ENCODE peak calls at places on chromosomes 11 and 22, in four cellular contexts. W is HCT116, V is cardiac muscle cell, C is heart right ventricle. S is an unnamed sample. For H3K4me1, the result is how much of the 10 kb centered on the place peaks cover.

GRCh38 chr11:117427356-117427874 is 99.8 kb downstream of the CEP164 start:
- DNase-seq in W (no peak), V (no peak), C (no peak), S (no peak)

GRCh38 chr22:25508161-25508560 is 56.3 kb upstream of the GRK3 start:
- DNase-seq in W (no peak), V (no peak), C (no peak), S (no peak)

GRCh38 chr11:1488575-1489180 is 2.1 kb upstream of the MOB2 start:
- DNase-seq in W (no peak), V (no peak), C (no peak), S (no peak)

GRCh38 chr11:62611705-62612365 is 740 bp downstream of the EML3 start:
- DNase-seq in W (no peak), V (no peak), C (peak), S (peak)

GRCh38 chr11:131696584-131697120 is 326.2 kb downstream of the NTM start:
- DNase-seq in W (no peak), V (no peak), C (no peak), S (no peak)

GRCh38 chr11:86473991-86474833 is 99.5 kb downstream of the CCDC81 start:
- DNase-seq in W (no peak), V (no peak), C (peak), S (peak)

GRCh38 chr11:64851831-64852337 is 7.4 kb upstream of the CDC42BPG start:
- DNase-seq in W (no peak), V (no peak), C (no peak), S (no peak)

GRCh38 chr22:24834845-24835570 is 29.0 kb downstream of the SGSM1 start:
- DNase-seq in W (peak), V (no peak), C (no peak), S (no peak)

GRCh38 chr11:62130498-62131464 is 7.0 kb downstream of the INCENP start:
- DNase-seq in W (no peak), V (no peak), C (no peak), S (no peak)

GRCh38 chr11:73939096-73939495 is 11.7 kb upstream of the DNAJB13 start:
- DNase-seq in W (no peak), V (no peak), C (no peak), S (no peak)

GRCh38 chr11:65920035-65920802 is 993 bp downstream of the DRAP1 start:
- DNase-seq in W (no peak), V (no peak), C (peak), S (no peak)

GRCh38 chr11:66782726-66783125 is 53.7 kb upstream of the SPTBN2 start:
- DNase-seq in W (no peak), V (no peak), C (no peak), S (no peak)

GRCh38 chr22:27581688-27582087 is 219.9 kb downstream of the MN1 start:
- DNase-seq in W (no peak), V (no peak), C (peak), S (peak)

GRCh38 chr11:133945087-133945974 is 11.4 kb downstream of the IGSF9B start:
- DNase-seq in W (no peak), V (no peak), C (peak), S (peak)

GRCh38 chr11:70095541-70096252 is 17.6 kb downstream of the ANO1 start:
- DNase-seq in W (no peak), V (no peak), C (no peak), S (no peak)

GRCh38 chr11:69540118-69541000 is 58.9 kb downstream of the LINC01488 start:
- DNase-seq in W (no peak), V (peak), C (peak), S (peak)

GRCh38 chr11:128182844-128183243 is 404.5 kb downstream of the ETS1 start:
- DNase-seq in W (no peak), V (no peak), C (no peak), S (no peak)

GRCh38 chr22:31295831-31296230 is 3.5 kb upstream of the PIK3IP1 start:
- DNase-seq in W (no peak), V (no peak), C (no peak), S (no peak)

GRCh38 chr11:59668188-59668949 is 468 bp downstream of the PATL1 start:
- DNase-seq in W (no peak), V (peak), C (peak), S (peak)

GRCh38 chr11:83220279-83220678 is 26.8 kb downstream of the ANKRD42 start:
- DNase-seq in W (no peak), V (no peak), C (no peak), S (no peak)

GRCh38 chr11:120326845-120327281 is 1.8 kb downstream of the TLCD5 start:
- DNase-seq in W (no peak), V (no peak), C (no peak), S (no peak)

GRCh38 chr11:120197977-120198376 is 12.9 kb upstream of the OAF start:
- DNase-seq in W (no peak), V (no peak), C (no peak), S (no peak)

GRCh38 chr11:114068327-114068726 is 8.8 kb downstream of the ZBTB16 start:
- DNase-seq in W (no peak), V (no peak), C (no peak), S (no peak)

GRCh38 chr11:114063829-114064201 is 4.3 kb downstream of the ZBTB16 start:
- DNase-seq in W (no peak), V (no peak), C (no peak), S (no peak)

GRCh38 chr11:114065094-114065493 is 5.6 kb downstream of the ZBTB16 start:
- DNase-seq in W (no peak), V (no peak), C (no peak), S (no peak)

GRCh38 chr11:114064216-114064615 is 4.7 kb downstream of the ZBTB16 start:
- DNase-seq in W (no peak), V (no peak), C (no peak), S (peak)

GRCh38 chr11:114066046-114066648 is 6.6 kb downstream of the ZBTB16 start:
- DNase-seq in W (no peak), V (no peak), C (no peak), S (peak)
- H3K4me1 ChIP-seq in W (under half), V (under half), C (half or more), S (half or more)

GRCh38 chr11:76766521-76766920 is 16.6 kb upstream of the TSKU start:
- DNase-seq in W (no peak), V (no peak), C (no peak), S (no peak)
- H3K4me1 ChIP-seq in W (under half), V (under half), C (half or more), S (under half)

DNA sequence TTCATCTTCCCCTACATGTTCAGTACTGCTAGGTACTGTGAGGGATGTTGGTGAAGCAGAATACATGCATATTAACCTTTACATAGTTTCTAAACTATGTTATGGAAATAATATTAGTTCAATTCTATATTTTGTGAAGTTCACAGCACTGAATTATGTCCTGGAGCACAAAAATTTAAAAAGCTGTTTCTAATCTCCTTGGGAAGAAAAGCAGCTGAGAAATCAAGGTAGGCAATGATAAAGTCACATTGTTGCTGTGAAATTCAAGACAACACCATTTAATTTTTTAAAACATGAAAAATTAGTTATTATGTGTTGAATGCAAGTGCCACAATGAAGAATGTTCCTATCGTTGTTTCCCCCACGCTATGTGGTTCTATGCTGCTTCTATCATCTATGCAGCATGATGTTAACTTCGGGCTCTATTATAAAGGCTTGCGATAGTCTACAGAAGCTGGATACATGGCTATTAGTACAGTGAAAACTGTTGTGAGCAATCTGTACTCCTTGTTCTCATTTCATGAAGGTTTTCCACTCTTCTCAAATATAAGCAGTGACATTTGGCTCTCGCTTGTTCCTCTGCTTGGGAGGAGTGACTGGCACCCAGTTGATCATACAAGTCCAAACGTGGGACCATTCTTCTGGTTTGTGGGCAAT is 164.3 kb downstream of the AASDHPPT start:
- DNase-seq in W (no peak), V (no peak), C (no peak), S (no peak)
- H3K4me1 ChIP-seq in W (under half), V (under half), C (under half), S (under half)

DNA sequence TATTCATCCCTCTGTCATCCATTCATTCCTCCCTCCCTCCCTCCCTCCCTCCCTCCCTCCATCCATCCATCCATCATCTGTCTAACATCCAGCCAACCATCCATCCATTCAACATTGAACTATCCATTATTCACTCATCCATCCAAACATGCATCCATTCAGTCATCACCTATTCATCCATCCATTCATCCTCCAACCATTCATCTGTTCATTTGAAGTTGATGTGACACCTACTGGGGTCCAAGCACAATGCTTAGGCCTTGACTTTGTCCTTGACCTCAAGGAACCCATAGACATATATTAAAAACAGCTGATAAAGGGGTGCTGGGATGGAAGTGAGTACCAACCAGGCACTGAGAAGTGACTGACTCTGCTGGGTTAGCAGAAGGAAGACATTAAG is 26.6 kb downstream of the BCR start:
- DNase-seq in W (no peak), V (no peak), C (no peak), S (no peak)
- H3K4me1 ChIP-seq in W (under half), V (under half), C (under half), S (under half)

GRCh38 chr11:63709336-63709735 is 28.0 kb downstream of the RTN3 start:
- DNase-seq in W (no peak), V (no peak), C (no peak), S (no peak)

GRCh38 chr11:63711838-63712237 is 30.5 kb downstream of the RTN3 start:
- DNase-seq in W (no peak), V (no peak), C (no peak), S (no peak)

GRCh38 chr11:63713776-63714175 is 32.5 kb downstream of the RTN3 start:
- DNase-seq in W (no peak), V (no peak), C (no peak), S (no peak)

GRCh38 chr11:63708764-63709163 is 27.5 kb downstream of the RTN3 start:
- DNase-seq in W (no peak), V (no peak), C (no peak), S (no peak)

DNA sequence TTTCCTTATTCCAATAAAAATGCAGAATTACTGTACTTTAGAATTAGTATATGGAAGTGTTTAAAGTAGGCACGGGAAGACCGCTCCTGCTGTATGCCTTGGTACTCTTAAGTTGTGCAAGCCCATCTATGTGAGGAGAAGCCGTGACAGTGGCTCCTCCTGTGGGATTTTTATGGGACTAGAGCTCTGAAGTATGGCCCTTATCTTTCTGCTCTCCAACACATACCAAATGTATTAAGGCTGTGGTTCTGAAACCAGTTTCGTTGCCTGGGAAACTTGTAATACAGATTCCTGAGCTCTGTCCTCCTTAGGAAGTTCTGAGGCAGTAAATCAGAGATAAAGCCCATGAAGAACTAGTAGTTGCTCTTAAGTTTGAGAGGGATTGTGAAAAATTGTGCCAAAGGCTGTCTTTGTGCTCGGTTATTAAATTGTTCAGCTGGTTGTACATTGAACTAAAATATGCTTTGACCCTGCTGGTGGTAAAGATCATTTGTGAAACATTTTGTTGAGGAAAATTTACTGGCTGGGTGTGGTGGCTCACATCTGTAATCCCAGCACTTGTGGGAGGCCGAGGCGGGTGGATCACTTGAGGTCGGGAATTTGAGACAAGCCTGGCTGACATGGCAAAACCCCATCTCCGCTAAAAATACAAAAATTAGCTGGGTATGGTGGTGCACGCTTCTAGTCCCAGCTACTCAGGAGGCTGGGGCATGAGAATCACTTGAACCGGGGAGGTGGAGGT is 29.3 kb downstream of the RTN3 start:
- DNase-seq in W (no peak), V (peak), C (no peak), S (no peak)
- H3K4me1 ChIP-seq in W (under half), V (under half), C (under half), S (under half)

GRCh38 chr22:38259370-38259769 is 13.4 kb downstream of the TMEM184B start:
- DNase-seq in W (no peak), V (no peak), C (no peak), S (no peak)
- H3K4me1 ChIP-seq in W (under half), V (under half), C (half or more), S (half or more)

DNA sequence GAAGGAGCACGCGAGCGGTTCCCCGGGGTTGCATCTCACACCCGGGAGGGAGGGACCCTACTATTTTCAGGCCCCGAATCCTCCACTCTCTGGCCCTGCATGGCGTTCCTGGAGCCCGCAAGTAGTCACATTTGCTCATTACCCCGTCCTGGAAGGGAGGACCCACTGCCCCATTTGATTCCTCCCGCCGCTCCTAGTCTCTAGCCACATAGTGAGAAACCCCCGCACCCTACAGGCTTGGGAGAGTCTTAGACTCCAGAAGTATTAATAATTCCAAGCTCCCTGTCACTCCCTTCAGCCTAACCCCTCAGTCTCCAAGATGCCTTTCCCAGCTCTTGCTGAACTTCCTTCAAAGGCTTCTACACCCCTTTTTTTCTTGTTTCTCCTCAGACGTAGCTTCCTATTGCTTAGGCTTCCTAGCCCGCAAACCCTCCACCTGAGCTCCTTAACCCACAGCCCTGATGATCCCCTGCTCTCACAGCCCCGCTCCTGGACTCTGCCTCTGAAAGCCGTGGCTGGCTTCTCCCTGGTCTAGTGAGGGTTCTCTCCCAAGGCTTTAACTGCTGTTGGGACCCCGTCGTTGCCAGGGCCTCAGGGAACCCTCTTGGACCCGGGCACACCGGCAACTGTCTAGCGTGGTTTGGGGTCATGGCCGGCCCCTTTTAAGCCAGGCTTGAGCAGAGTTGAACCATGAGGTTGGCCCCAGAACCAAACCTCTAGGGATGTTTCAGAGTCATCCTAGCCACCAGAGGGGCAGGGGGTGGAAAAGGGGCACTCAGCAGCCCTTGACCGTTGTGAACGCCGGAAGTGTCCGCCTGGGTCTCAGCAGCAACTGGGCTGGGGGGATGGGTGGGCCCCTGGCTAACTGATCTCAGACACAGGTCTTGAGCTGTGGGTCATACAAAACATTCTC is 862 bp downstream of the GGA1 start:
- DNase-seq in W (no peak), V (no peak), C (no peak), S (no peak)
- H3K4me1 ChIP-seq in W (half or more), V (under half), C (under half), S (under half)

GRCh38 chr11:68269414-68270081 is 2.2 kb downstream of the C11orf24 start:
- DNase-seq in W (no peak), V (no peak), C (no peak), S (no peak)
- H3K4me1 ChIP-seq in W (under half), V (under half), C (under half), S (under half)